ENCODE peak calls at places on chromosomes 12 and 14, in four cellular contexts. M is A549; X is effector memory CD4-positive, alpha-beta T cell; S is heart left ventricle. W is an unnamed sample.
A peak's percentile ranks its signal among the peaks of the same experiment; 100 is the strongest.

GRCh38 chr12:6292606-6293005 is 17.9 kb upstream of the PLEKHG6 start:
- DNase-seq in M (peak; percentile 48), X (no peak), S (no peak), W (no peak)

GRCh38 chr14:55336691-55337090 is 65.5 kb downstream of the FBXO34 start:
- DNase-seq in S (no peak), X (no peak), M (no peak), W (no peak)

GRCh38 chr12:1580526-1580925 is 13.9 kb downstream of the FBXL14 start:
- DNase-seq in X (no peak), M (no peak), S (no peak), W (no peak)

GRCh38 chr14:99729991-99730875 is 46.1 kb downstream of the CYP46A1 start:
- DNase-seq in M (peak; percentile 65), S (peak; percentile 66), X (no peak), W (peak; percentile 57)

GRCh38 chr12:52370906-52371608 is 3.8 kb upstream of the KRT85 start:
- DNase-seq in M (no peak), X (no peak), S (peak; percentile 42), W (no peak)

GRCh38 chr12:46438256-46438655 is 65.7 kb upstream of the SLC38A2 start:
- DNase-seq in M (no peak), X (no peak), S (no peak), W (no peak)

GRCh38 chr14:67221248-67221981 is 19.8 kb upstream of the PALS1 start:
- DNase-seq in M (peak; percentile 29), S (no peak), X (no peak), W (no peak)

GRCh38 chr12:127145929-127146789 is 1120.8 kb upstream of the TMEM132C start:
- DNase-seq in S (peak; percentile 86), M (peak; percentile 86), X (peak; percentile 44), W (no peak)

GRCh38 chr12:116244474-116245090 is 32.9 kb downstream of the MED13L start:
- DNase-seq in M (no peak), X (no peak), S (no peak), W (no peak)

GRCh38 chr14:24426912-24427536 is 2.4 kb downstream of the CBLN3 start:
- DNase-seq in X (no peak), S (no peak), M (no peak), W (no peak)

GRCh38 chr12:96046543-96047137 is 11.3 kb upstream of the LTA4H start:
- DNase-seq in M (no peak), X (no peak), S (no peak), W (no peak)

GRCh38 chr12:107884769-107885694 is 110.5 kb downstream of the ASCL4 start:
- DNase-seq in X (no peak), M (peak; percentile 61), S (no peak), W (no peak)

GRCh38 chr12:53561590-53561953 is 54.3 kb upstream of the NPFF start:
- DNase-seq in S (no peak), X (no peak), M (peak; percentile 88), W (no peak)

GRCh38 chr14:99127651-99128167 is 144.3 kb downstream of the BCL11B start:
- DNase-seq in X (no peak), S (no peak), M (peak; percentile 58), W (no peak)

GRCh38 chr12:32302218-32302826 is 97.0 kb upstream of the FGD4 start:
- DNase-seq in M (no peak), S (no peak), X (no peak), W (no peak)

GRCh38 chr12:114669501-114670256 is 14.3 kb downstream of the TBX3 start:
- DNase-seq in X (no peak), S (no peak), M (no peak), W (no peak)

GRCh38 chr14:29227631-29228030 is 461.0 kb downstream of the FOXG1 start:
- DNase-seq in M (no peak), S (no peak), X (no peak), W (no peak)

GRCh38 chr12:22702690-22703089 is 77.7 kb downstream of the ETNK1 start:
- DNase-seq in S (no peak), X (no peak), M (no peak), W (no peak)

GRCh38 chr12:23760495-23760894 is 189.0 kb downstream of the SOX5 start:
- DNase-seq in M (no peak), S (no peak), X (no peak), W (no peak)

GRCh38 chr14:61222388-61222787 is 58.8 kb downstream of the TMEM30B start:
- DNase-seq in S (no peak), M (no peak), X (no peak), W (no peak)

GRCh38 chr14:100470523-100470897 is 116.7 kb downstream of the BEGAIN start:
- DNase-seq in X (no peak), M (no peak), S (no peak), W (no peak)

GRCh38 chr12:78671295-78671694 is 193.3 kb upstream of the SYT1 start:
- DNase-seq in X (no peak), S (no peak), M (peak; percentile 62), W (no peak)

DNA sequence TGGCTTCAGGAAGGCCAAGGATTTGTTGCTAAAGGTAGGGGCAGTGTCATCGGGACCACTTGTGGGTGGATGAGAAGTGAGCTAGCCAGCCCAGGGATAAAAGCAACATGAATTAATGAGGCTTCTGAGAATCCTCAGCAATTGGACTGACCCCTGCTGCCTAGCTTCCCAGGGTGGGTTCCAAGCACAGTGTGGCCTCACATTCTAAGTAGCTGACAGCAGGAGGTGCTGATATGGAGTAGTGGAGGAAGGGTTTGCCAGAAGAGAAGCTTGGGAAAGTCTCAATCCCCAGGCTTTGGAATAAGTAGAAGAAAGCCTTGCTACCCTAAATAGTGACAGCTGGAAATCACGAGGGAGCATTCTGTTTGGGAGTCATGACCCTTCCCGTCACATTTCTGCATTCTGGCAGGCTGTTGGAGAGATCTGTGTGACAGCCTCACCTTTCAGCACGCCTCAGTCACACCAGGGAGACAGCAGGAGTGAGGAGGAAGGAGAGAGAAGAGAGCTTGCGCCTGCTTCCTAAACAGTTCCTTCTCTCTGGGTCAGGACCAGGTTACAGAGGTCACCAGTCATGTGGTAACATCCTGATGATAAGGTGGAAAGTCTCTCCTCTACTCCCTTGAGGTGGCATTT is 31.2 kb downstream of the DACT1 start:
- DNase-seq in M (no peak), S (no peak), X (no peak), W (no peak)
- H3K27ac ChIP-seq in M (no peak overlapping the region), S (no peak overlapping the region), X (no peak overlapping the region), W (no peak overlapping the region)

GRCh38 chr12:109461846-109462766 is 15.0 kb downstream of the KCTD10 start:
- DNase-seq in X (no peak), M (peak; percentile 65), S (peak; percentile 95), W (no peak)
- H3K4me1 ChIP-seq in X (no peaks in the 10 kb centered on the region), M (peaks cover 39% of the 10 kb centered on the region), S (peaks cover 99% of the 10 kb centered on the region), W (peaks cover 25% of the 10 kb centered on the region)

GRCh38 chr14:50225974-50226297 is 5.4 kb downstream of the SOS2 start:
- DNase-seq in X (no peak), S (no peak), M (no peak), W (no peak)
- H3K4me3 ChIP-seq in X (no peak overlapping the region), S (no peak overlapping the region), M (no peak overlapping the region), W (no peak overlapping the region)

GRCh38 chr14:90676356-90676755 is 139.9 kb downstream of the TTC7B start:
- DNase-seq in M (no peak), X (no peak), S (no peak), W (no peak)
- H3K27ac ChIP-seq in M (no peak overlapping the region), X (no peak overlapping the region), S (peak overlapping the region; percentile 31), W (no peak overlapping the region)

DNA sequence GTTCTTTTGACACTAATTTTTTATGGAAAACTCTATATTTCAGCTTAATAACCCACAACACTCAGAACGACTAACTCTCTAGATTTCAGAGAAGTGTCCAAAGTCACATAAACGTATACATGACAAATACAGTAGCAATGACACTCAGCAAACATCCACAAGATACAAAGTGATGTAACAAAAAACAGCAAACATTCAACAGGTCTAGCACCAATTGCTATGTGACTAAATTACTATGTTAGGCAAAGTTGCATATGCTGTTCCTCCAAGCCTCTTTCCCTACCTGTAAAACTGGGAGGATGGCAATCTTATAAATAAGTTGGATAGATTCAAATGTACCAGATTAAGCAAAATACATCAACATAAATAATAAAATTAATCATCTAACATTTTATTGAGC is 1.7 kb downstream of the RECQL start:
- DNase-seq in X (no peak), M (no peak), S (no peak), W (no peak)
- H3K4me1 ChIP-seq in X (peaks cover 16% of the 10 kb centered on the region), M (peaks cover 31% of the 10 kb centered on the region), S (peaks cover 48% of the 10 kb centered on the region), W (no peaks in the 10 kb centered on the region)